ENCODE peak calls at places on chromosomes 7 and 10, in four cellular contexts. C is IMR-90, M is neuronal stem cell, N is H1. Q is an unnamed sample.

GRCh38 chr10:80407836-80408197 is 534 bp upstream of the PRXL2A start:
- DNase-seq in C (no peak), M (no peak), N (peak), Q (peak)

GRCh38 chr7:90677742-90678439 is 81.8 kb downstream of the CDK14 start:
- DNase-seq in C (peak), M (no peak), N (no peak), Q (no peak)

GRCh38 chr10:89887830-89888229 is 186.4 kb downstream of the KIF20B start:
- DNase-seq in C (no peak), M (no peak), N (no peak), Q (no peak)

GRCh38 chr7:85890244-85890811 is 703.5 kb upstream of the SEMA3D start:
- DNase-seq in C (peak), M (peak), N (no peak), Q (no peak)

GRCh38 chr10:24519950-24520349 is 203.7 kb downstream of the ARHGAP21 start:
- DNase-seq in C (peak), M (no peak), N (peak), Q (peak)

GRCh38 chr10:7444576-7445226 is 33.9 kb upstream of the SFMBT2 start:
- DNase-seq in C (no peak), M (no peak), N (no peak), Q (no peak)

GRCh38 chr10:78175444-78175843 is 141.8 kb downstream of the RPS24 start:
- DNase-seq in C (peak), M (no peak), N (no peak), Q (no peak)

GRCh38 chr10:83897626-83898025 is 241.7 kb upstream of the GHITM start:
- DNase-seq in C (no peak), M (no peak), N (no peak), Q (no peak)

GRCh38 chr7:148337995-148338747 is 252.4 kb upstream of the C7orf33 start:
- DNase-seq in C (no peak), M (no peak), N (no peak), Q (no peak)

GRCh38 chr7:2863461-2864066 is 19.5 kb upstream of the GNA12 start:
- DNase-seq in C (peak), M (no peak), N (no peak), Q (peak)

GRCh38 chr7:45057853-45058252 is 30.9 kb downstream of the NACAD start:
- DNase-seq in C (no peak), M (no peak), N (no peak), Q (no peak)

GRCh38 chr7:92667816-92668540 is 77.8 kb upstream of the FAM133B start:
- DNase-seq in C (peak), M (no peak), N (no peak), Q (no peak)

GRCh38 chr7:101916876-101917275 is 99.5 kb downstream of the CUX1 start:
- DNase-seq in C (no peak), M (no peak), N (no peak), Q (no peak)

GRCh38 chr7:148535227-148535626 is 55.3 kb upstream of the C7orf33 start:
- DNase-seq in C (no peak), M (no peak), N (no peak), Q (no peak)

GRCh38 chr7:16978358-16979244 is 96.8 kb upstream of the AGR3 start:
- DNase-seq in C (peak), M (no peak), N (no peak), Q (no peak)

GRCh38 chr7:64838691-64839090 is 44.5 kb downstream of the ZNF138 start:
- DNase-seq in C (no peak), M (no peak), N (no peak), Q (no peak)

GRCh38 chr7:158277219-158278141 is 310.1 kb downstream of the PTPRN2 start:
- DNase-seq in C (no peak), M (no peak), N (no peak), Q (peak)

GRCh38 chr10:10462116-10462515 is 555.6 kb upstream of the CELF2 start:
- DNase-seq in C (no peak), M (no peak), N (no peak), Q (no peak)

GRCh38 chr7:140533394-140533872 is 54.1 kb upstream of the MKRN1 start:
- DNase-seq in C (peak), M (no peak), N (no peak), Q (no peak)

GRCh38 chr7:116271980-116272886 is 61.9 kb downstream of the TES start:
- DNase-seq in C (peak), M (no peak), N (no peak), Q (no peak)

GRCh38 chr10:59957975-59958374 is 51.6 kb upstream of the CCDC6 start:
- DNase-seq in C (no peak), M (no peak), N (no peak), Q (no peak)

GRCh38 chr10:105952153-105952552 is 1212.4 kb downstream of the SORCS1 start:
- DNase-seq in C (peak), M (peak), N (no peak), Q (peak)

GRCh38 chr10:86958109-86958830 is at the start of gene SNCG:
- DNase-seq in C (no peak), M (no peak), N (peak), Q (peak)

GRCh38 chr7:5557920-5558401 is 134.3 kb upstream of the TNRC18 start:
- DNase-seq in C (peak), M (no peak), N (no peak), Q (no peak)

GRCh38 chr7:102306916-102307677 is 20.4 kb downstream of the SH2B2 start:
- DNase-seq in C (peak), M (no peak), N (no peak), Q (peak)

GRCh38 chr10:59037018-59037389 is 139.4 kb upstream of the PHYHIPL start:
- DNase-seq in C (no peak), M (no peak), N (no peak), Q (no peak)

GRCh38 chr10:88865281-88865876 is 13.7 kb upstream of the ANKRD22 start:
- DNase-seq in C (no peak), M (no peak), N (no peak), Q (no peak)

GRCh38 chr7:28005075-28005847 is 175.3 kb downstream of the JAZF1 start:
- DNase-seq in C (no peak), M (no peak), N (no peak), Q (no peak)
- H2BK5ac ChIP-seq in C (no peak), M (no peak), N (no peak), Q (no peak)

GRCh38 chr7:129009437-129009836 is 45.5 kb downstream of the TNPO3 start:
- DNase-seq in C (no peak), M (no peak), N (no peak), Q (no peak)
- H2AFZ ChIP-seq in C (no peak), M (no peak), N (no peak), Q (no peak)

DNA sequence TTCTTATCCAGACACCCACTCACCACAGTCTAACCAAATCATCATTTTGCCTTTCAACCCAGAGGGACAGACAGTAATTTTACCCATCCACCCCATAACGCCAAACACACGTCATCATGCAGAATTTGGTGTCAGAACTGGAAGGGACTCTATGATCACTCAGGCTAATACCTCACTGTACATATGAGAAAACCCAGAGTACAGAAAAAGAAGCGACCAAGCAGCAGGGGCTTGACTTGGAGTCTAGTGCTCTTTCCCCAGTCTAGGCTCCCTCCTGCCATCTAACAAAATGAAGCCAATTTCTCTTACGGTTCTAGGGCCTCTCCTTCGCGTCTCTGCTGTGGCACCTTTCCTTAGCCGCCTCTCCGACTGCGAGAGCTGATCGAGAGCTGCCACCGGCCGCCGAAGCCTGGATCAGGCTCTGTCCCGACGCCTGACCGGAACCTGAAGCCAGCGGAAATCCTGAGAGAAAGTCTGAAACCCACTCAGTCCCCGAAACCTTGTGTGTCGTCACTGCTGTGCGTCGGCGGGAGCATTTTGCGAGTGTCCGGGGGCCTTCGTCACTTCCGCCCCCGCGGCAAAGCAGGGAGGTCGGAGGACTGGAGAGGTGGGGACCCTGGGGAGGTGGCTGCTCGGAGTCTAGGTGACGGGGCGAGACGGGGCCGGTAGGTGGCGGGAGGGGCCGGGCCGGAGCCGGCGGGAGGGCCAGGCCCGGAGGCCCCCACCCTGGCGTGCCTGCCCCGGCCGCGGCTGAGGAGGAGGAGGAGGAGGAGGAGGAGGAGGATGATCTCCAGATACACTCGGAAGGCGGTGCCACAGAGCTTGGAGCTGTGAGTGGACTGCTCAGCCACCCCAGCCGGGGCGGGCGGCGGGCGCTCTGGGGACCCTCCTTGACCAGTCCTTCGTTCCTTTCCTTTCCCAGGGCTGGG is at the start of the genes ECD and FAM149B1:
- DNase-seq in C (peak), M (peak), N (peak), Q (peak)
- H2BK5ac ChIP-seq in C (peak), M (peak), N (peak), Q (no peak)

DNA sequence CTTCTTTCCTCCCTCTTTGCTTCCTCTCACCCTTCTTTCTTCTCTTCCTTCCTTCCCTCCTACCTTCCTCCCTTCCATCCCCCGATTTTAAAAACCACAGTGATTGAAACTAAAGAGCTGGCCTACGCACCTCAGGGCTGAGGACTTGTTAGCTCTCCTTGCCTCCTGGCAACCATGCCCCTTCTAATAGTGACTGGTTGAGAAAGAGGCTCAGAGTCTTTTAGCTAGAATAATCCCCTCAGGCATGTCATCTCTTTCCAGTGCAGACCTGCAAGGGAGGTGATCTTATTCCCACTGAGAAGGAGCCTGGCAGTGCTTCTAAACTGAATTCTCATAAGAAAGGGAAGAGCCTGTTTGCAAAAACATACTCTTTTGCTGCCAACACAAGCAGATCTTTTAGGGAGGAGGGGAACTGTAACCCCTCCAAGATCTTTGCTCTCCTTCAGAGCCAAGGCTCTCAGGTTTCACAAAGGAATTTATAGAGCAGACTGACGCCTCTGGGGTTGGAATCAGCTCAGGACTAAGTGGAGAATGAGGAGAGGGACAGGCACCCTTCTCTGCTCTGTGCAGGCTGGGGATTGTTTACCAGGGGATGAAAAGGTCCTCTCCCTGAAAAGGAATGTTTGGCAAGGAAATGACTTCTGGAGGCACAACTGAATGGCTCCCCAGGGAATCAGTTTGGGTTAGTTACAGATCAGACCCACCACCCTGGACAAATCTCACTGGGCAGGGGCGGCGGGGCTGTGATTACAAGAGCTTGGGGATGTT is 9.4 kb upstream of the ANKRD1 start:
- DNase-seq in C (peak), M (peak), N (no peak), Q (peak)
- H2AFZ ChIP-seq in C (peak), M (peak), N (no peak), Q (no peak)

GRCh38 chr7:26376208-26376917 is 84.7 kb downstream of the SNX10 start:
- DNase-seq in C (no peak), M (peak), N (peak), Q (peak)

GRCh38 chr7:26372211-26372610 is 80.5 kb downstream of the SNX10 start:
- DNase-seq in C (no peak), M (no peak), N (no peak), Q (no peak)

GRCh38 chr7:26374665-26375373 is 83.2 kb downstream of the SNX10 start:
- DNase-seq in C (no peak), M (no peak), N (no peak), Q (no peak)

GRCh38 chr7:26372738-26373137 is 81.1 kb downstream of the SNX10 start:
- DNase-seq in C (no peak), M (no peak), N (no peak), Q (no peak)

GRCh38 chr7:26375604-26376207 is 84.0 kb downstream of the SNX10 start:
- DNase-seq in C (no peak), M (peak), N (no peak), Q (no peak)
- H2BK5ac ChIP-seq in C (no peak), M (peak), N (no peak), Q (no peak)

GRCh38 chr7:42621543-42622219 is 290.2 kb downstream of the C7orf25 start:
- DNase-seq in C (no peak), M (no peak), N (no peak), Q (no peak)

GRCh38 chr7:42617781-42618457 is 294.0 kb downstream of the C7orf25 start:
- DNase-seq in C (no peak), M (peak), N (peak), Q (peak)

GRCh38 chr7:42614636-42615035 is 297.2 kb downstream of the C7orf25 start:
- DNase-seq in C (no peak), M (no peak), N (no peak), Q (no peak)

GRCh38 chr7:42618649-42619315 is 293.1 kb downstream of the C7orf25 start:
- DNase-seq in C (no peak), M (no peak), N (no peak), Q (no peak)

DNA sequence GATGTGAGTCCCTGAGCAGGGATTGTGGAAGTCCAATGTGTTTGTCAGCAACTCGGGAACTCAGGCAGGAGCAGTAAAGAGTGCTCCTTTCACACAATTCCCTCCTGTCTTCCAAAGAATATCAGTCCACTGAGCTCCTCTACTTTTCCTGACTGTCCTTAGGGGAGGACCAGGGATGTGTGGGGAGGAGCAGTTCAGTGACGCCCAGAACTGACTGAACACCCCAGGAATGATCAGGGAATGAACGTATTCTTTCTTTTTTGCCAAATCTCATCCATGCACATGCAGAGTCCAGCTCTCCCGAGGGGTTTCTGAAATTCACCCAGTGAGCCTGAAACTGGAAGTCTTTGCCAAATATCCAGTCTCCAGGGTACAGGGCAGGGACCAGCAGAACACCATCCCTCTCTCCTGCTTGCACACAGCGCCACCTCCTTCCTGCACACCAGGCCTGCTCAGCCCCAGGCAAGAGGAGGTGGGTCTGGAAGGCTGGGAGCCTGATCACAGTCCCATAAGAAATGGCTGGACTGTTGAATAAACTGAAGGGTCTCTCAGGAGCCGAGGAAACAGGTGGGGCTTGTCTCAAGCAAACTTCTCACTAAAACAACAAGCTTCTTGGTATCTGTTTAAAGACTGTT is 294.7 kb downstream of the C7orf25 start:
- DNase-seq in C (no peak), M (no peak), N (no peak), Q (no peak)
- H2AFZ ChIP-seq in C (no peak), M (peak), N (peak), Q (no peak)

DNA sequence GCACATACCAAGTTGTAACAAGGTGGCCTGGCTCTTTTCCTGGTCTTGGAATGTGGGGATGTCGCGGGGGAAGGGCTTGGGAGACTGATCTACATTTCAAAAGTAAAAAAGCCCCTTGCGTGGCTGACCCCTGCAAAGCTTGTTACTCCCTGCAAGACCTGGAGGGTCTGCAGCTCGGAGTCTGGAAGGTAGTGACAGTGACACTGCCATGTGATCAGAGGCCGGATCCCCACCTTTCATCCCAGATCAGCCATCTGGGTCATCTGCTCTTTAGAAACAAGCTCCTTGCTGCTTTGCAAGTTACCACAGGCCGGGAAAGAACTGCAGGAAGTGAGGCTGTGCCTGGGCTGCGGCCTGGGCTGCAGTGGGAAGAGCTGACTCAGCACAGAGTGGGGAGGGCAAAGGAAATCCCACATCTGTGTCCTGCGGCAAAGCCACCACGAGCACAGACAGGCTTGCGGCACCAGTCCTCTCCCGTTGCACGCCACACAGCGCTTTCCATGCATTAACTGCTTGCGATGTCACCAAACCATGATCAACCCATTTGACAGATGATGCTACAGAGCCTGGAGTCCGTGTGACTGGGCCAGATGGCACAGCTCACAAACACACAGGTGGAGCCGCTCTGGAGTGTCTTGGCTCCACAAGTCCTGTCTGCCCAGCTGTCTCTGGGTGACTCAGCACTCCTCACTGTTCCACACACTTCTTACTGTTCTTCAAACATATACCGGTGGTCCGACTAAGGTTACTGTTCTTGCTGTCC is 97.7 kb downstream of the SH3PXD2A start:
- DNase-seq in C (peak), M (no peak), N (no peak), Q (peak)
- H2BK5ac ChIP-seq in C (peak), M (no peak), N (peak), Q (no peak)

GRCh38 chr10:19634163-19634562 is 182.1 kb upstream of the PLXDC2 start:
- DNase-seq in C (no peak), M (no peak), N (no peak), Q (no peak)
- H2AFZ ChIP-seq in C (no peak), M (no peak), N (no peak), Q (no peak)

Q was measured in H9.